ENCODE peak calls at places on chromosomes 12 and 14, in nine cellular contexts. C, R, T, I, Z, G, A, N and F are unnamed samples.

GRCh38 chr14:85439696-85440328 is 90.1 kb upstream of the FLRT2 start:
- DNase-seq in C (no peak), R (no peak), T (no peak), I (no peak), Z (no peak), G (no peak), A (no peak), N (no peak), F (no peak)

GRCh38 chr14:93112891-93113677 is 2.6 kb downstream of the ITPK1 start:
- DNase-seq in C (peak), R (peak), T (peak), I (peak), Z (peak), G (peak), A (peak), N (peak), F (peak)

GRCh38 chr12:96425973-96426372 is 25.7 kb upstream of the CDK17 start:
- DNase-seq in C (no peak), R (no peak), T (no peak), I (no peak), Z (no peak), G (no peak), A (no peak), N (peak), F (no peak)

GRCh38 chr14:102774391-102775153 is 2.7 kb upstream of the TRAF3 start:
- DNase-seq in C (peak), R (peak), T (peak), I (peak), Z (peak), G (peak), A (peak), N (peak), F (peak)

GRCh38 chr12:122856999-122857671 is 21.9 kb downstream of the HIP1R start:
- DNase-seq in C (no peak), R (no peak), T (no peak), I (no peak), Z (no peak), G (no peak), A (no peak), N (peak), F (no peak)

GRCh38 chr14:100782516-100783320 is 43.2 kb upstream of the MEG3 start:
- DNase-seq in C (no peak), R (no peak), T (peak), I (no peak), Z (no peak), G (no peak), A (no peak), N (no peak), F (no peak)

GRCh38 chr12:50458606-50459005 is 46.2 kb upstream of the DIP2B start:
- DNase-seq in C (no peak), R (no peak), T (no peak), I (no peak), Z (no peak), G (no peak), A (no peak), N (peak), F (no peak)

GRCh38 chr14:76348898-76349297 is 27.0 kb upstream of the ESRRB start:
- DNase-seq in C (no peak), R (no peak), T (no peak), I (no peak), Z (peak), G (no peak), A (no peak), N (peak), F (no peak)

GRCh38 chr14:36582011-36582873 is at the start of gene NKX2-8:
- DNase-seq in C (no peak), R (no peak), T (peak), I (no peak), Z (no peak), G (no peak), A (no peak), N (no peak), F (no peak)

GRCh38 chr12:62744551-62744950 is 190.4 kb downstream of the PPM1H start:
- DNase-seq in C (no peak), R (no peak), T (no peak), I (no peak), Z (no peak), G (peak), A (no peak), N (no peak), F (no peak)

GRCh38 chr12:5258498-5258897 is 173.4 kb upstream of the NTF3 start:
- DNase-seq in C (no peak), R (no peak), T (no peak), I (no peak), Z (peak), G (peak), A (no peak), N (peak), F (no peak)

GRCh38 chr14:63174760-63175191 is 29.5 kb upstream of the RHOJ start:
- DNase-seq in C (no peak), R (peak), T (peak), I (no peak), Z (peak), G (no peak), A (no peak), N (peak), F (peak)

GRCh38 chr12:25377475-25378179 is 126.9 kb upstream of the KRAS start:
- DNase-seq in C (no peak), R (no peak), T (no peak), I (no peak), Z (peak), G (no peak), A (no peak), N (peak), F (no peak)

GRCh38 chr14:68935761-68936209 is 43.3 kb downstream of the ACTN1 start:
- DNase-seq in C (no peak), R (no peak), T (no peak), I (no peak), Z (no peak), G (peak), A (no peak), N (peak), F (no peak)

GRCh38 chr12:32002848-32003493 is 43.8 kb downstream of the RESF1 start:
- DNase-seq in C (no peak), R (no peak), T (no peak), I (no peak), Z (no peak), G (no peak), A (no peak), N (no peak), F (no peak)

GRCh38 chr14:35336171-35337073 is 44.2 kb downstream of the PSMA6 start:
- DNase-seq in C (peak), R (peak), T (no peak), I (no peak), Z (no peak), G (peak), A (no peak), N (peak), F (peak)

GRCh38 chr14:31880935-31881334 is 196.2 kb upstream of the ARHGAP5 start:
- DNase-seq in C (no peak), R (no peak), T (no peak), I (no peak), Z (peak), G (no peak), A (no peak), N (peak), F (no peak)

GRCh38 chr12:121300083-121300819 is 3.7 kb upstream of the CAMKK2 start:
- DNase-seq in C (no peak), R (no peak), T (peak), I (no peak), Z (no peak), G (no peak), A (no peak), N (peak), F (no peak)

GRCh38 chr12:98894412-98895085 is 249.5 kb downstream of the APAF1 start:
- DNase-seq in C (no peak), R (peak), T (no peak), I (peak), Z (no peak), G (no peak), A (no peak), N (no peak), F (peak)

GRCh38 chr12:806116-806805 is 53.9 kb downstream of the WNK1 start:
- DNase-seq in C (no peak), R (no peak), T (no peak), I (no peak), Z (no peak), G (no peak), A (no peak), N (peak), F (no peak)

GRCh38 chr12:92080390-92081285 is 65.0 kb downstream of the BTG1 start:
- DNase-seq in C (no peak), R (no peak), T (no peak), I (no peak), Z (peak), G (no peak), A (no peak), N (peak), F (no peak)

GRCh38 chr12:71610036-71610795 is 53.4 kb downstream of the ZFC3H1 start:
- DNase-seq in C (no peak), R (no peak), T (no peak), I (no peak), Z (no peak), G (no peak), A (no peak), N (no peak), F (no peak)

GRCh38 chr12:27505771-27506170 is 18.2 kb upstream of the PPFIBP1 start:
- DNase-seq in C (no peak), R (no peak), T (no peak), I (no peak), Z (no peak), G (no peak), A (no peak), N (no peak), F (no peak)

GRCh38 chr14:98684486-98684885 is 587.5 kb downstream of the BCL11B start:
- DNase-seq in C (no peak), R (no peak), T (no peak), I (no peak), Z (no peak), G (no peak), A (no peak), N (no peak), F (no peak)

GRCh38 chr14:65850429-65851145 is 438.1 kb downstream of the FUT8 start:
- DNase-seq in C (peak), R (peak), T (no peak), I (no peak), Z (no peak), G (no peak), A (peak), N (no peak), F (no peak)

GRCh38 chr12:57129311-57130288 is 1.3 kb downstream of the LRP1 start:
- DNase-seq in C (no peak), R (no peak), T (no peak), I (no peak), Z (no peak), G (no peak), A (no peak), N (no peak), F (no peak)

GRCh38 chr12:10721654-10722501 is 1.2 kb downstream of the YBX3 start:
- DNase-seq in C (peak), R (peak), T (peak), I (peak), Z (peak), G (peak), A (peak), N (peak), F (peak)

GRCh38 chr12:31117203-31118011 is 43.7 kb downstream of the DDX11 start:
- DNase-seq in C (peak), R (no peak), T (no peak), I (no peak), Z (peak), G (no peak), A (peak), N (peak), F (no peak)

GRCh38 chr12:124402281-124403066 is 107.6 kb downstream of the RFLNA start:
- DNase-seq in C (no peak), R (no peak), T (no peak), I (no peak), Z (no peak), G (no peak), A (no peak), N (no peak), F (no peak)

GRCh38 chr14:36757730-36758286 is 96.1 kb downstream of the PAX9 start:
- DNase-seq in C (no peak), R (no peak), T (no peak), I (no peak), Z (no peak), G (no peak), A (no peak), N (no peak), F (no peak)

GRCh38 chr14:85300119-85300518 is 229.8 kb upstream of the FLRT2 start:
- DNase-seq in C (no peak), R (no peak), T (peak), I (no peak), Z (no peak), G (no peak), A (no peak), N (no peak), F (no peak)

GRCh38 chr14:34462132-34462893 is at the start of gene SPTSSA:
- DNase-seq in C (peak), R (peak), T (peak), I (peak), Z (peak), G (peak), A (peak), N (peak), F (peak)

GRCh38 chr12:12613334-12613733 is 1.7 kb downstream of the CREBL2 start:
- DNase-seq in C (no peak), R (peak), T (no peak), I (no peak), Z (no peak), G (no peak), A (no peak), N (no peak), F (peak)

GRCh38 chr12:127416796-127417195 is 850.2 kb upstream of the TMEM132C start:
- DNase-seq in C (no peak), R (no peak), T (no peak), I (no peak), Z (no peak), G (no peak), A (no peak), N (no peak), F (no peak)

GRCh38 chr12:125218952-125219351 is 153.7 kb downstream of the AACS start:
- DNase-seq in C (no peak), R (no peak), T (no peak), I (no peak), Z (no peak), G (no peak), A (no peak), N (no peak), F (no peak)

GRCh38 chr12:92059976-92060375 is 85.7 kb downstream of the BTG1 start:
- DNase-seq in C (no peak), R (no peak), T (no peak), I (no peak), Z (peak), G (no peak), A (no peak), N (peak), F (no peak)

GRCh38 chr14:89720076-89720687 is 234.3 kb downstream of the EFCAB11 start:
- DNase-seq in C (peak), R (no peak), T (no peak), I (no peak), Z (no peak), G (no peak), A (peak), N (no peak), F (no peak)